ENCODE peak calls at places on chromosomes 12 and 14, in six cellular contexts. One of them, this sample, is unnamed.

GRCh38 chr12:4745249-4745648 is 25.0 kb downstream of the GALNT8 start:
- DNase-seq in sigmoid colon: no peak
- DNase-seq in suprapubic skin: no peak
- DNase-seq in stomach: no peak
- DNase-seq in uterus: no peak
- DNase-seq in HepG2: no peak
- DNase-seq in this sample: no peak

GRCh38 chr12:31737345-31737744 is 8.5 kb upstream of the AMN1 start:
- DNase-seq in HepG2: no peak
- DNase-seq in suprapubic skin: no peak
- DNase-seq in stomach: no peak
- DNase-seq in uterus: no peak
- DNase-seq in sigmoid colon: no peak
- DNase-seq in this sample: no peak

GRCh38 chr14:104967414-104968152 is 10.6 kb downstream of the AHNAK2 start:
- DNase-seq in HepG2: no peak
- DNase-seq in suprapubic skin: no peak
- DNase-seq in uterus: peak; percentile 73
- DNase-seq in sigmoid colon: peak; percentile 86
- DNase-seq in stomach: peak; percentile 64
- DNase-seq in this sample: no peak

GRCh38 chr12:124005736-124006581 is 32.9 kb downstream of the ZNF664 start:
- DNase-seq in stomach: no peak
- DNase-seq in HepG2: peak; percentile 21
- DNase-seq in suprapubic skin: no peak
- DNase-seq in sigmoid colon: no peak
- DNase-seq in uterus: no peak
- DNase-seq in this sample: no peak

GRCh38 chr14:103130017-103130764 is 6.9 kb downstream of the TNFAIP2 start:
- DNase-seq in HepG2: no peak
- DNase-seq in uterus: no peak
- DNase-seq in stomach: no peak
- DNase-seq in suprapubic skin: no peak
- DNase-seq in sigmoid colon: no peak
- DNase-seq in this sample: no peak

GRCh38 chr14:88831285-88831684 is 6.8 kb downstream of the TTC8 start:
- DNase-seq in HepG2: no peak
- DNase-seq in uterus: no peak
- DNase-seq in stomach: no peak
- DNase-seq in suprapubic skin: no peak
- DNase-seq in sigmoid colon: no peak
- DNase-seq in this sample: peak; percentile 35

GRCh38 chr12:27185234-27186045 is 58.6 kb upstream of the STK38L start:
- DNase-seq in HepG2: no peak
- DNase-seq in stomach: no peak
- DNase-seq in sigmoid colon: no peak
- DNase-seq in suprapubic skin: no peak
- DNase-seq in uterus: no peak
- DNase-seq in this sample: no peak

GRCh38 chr12:89183985-89184435 is 168.3 kb downstream of the DUSP6 start:
- DNase-seq in suprapubic skin: peak; percentile 85
- DNase-seq in sigmoid colon: peak; percentile 88
- DNase-seq in HepG2: no peak
- DNase-seq in stomach: no peak
- DNase-seq in uterus: peak; percentile 20
- DNase-seq in this sample: peak; percentile 12

GRCh38 chr14:76715927-76716200 is 45.4 kb upstream of the VASH1 start:
- DNase-seq in uterus: no peak
- DNase-seq in sigmoid colon: no peak
- DNase-seq in stomach: no peak
- DNase-seq in suprapubic skin: no peak
- DNase-seq in HepG2: no peak
- DNase-seq in this sample: no peak

GRCh38 chr12:57477710-57478681 is 1.7 kb downstream of the ARHGAP9 start:
- DNase-seq in suprapubic skin: no peak
- DNase-seq in uterus: no peak
- DNase-seq in HepG2: no peak
- DNase-seq in sigmoid colon: no peak
- DNase-seq in stomach: no peak
- DNase-seq in this sample: peak; percentile 49

GRCh38 chr12:115037830-115038229 is 353.9 kb upstream of the TBX3 start:
- DNase-seq in stomach: no peak
- DNase-seq in suprapubic skin: no peak
- DNase-seq in HepG2: no peak
- DNase-seq in sigmoid colon: no peak
- DNase-seq in uterus: no peak
- DNase-seq in this sample: no peak

GRCh38 chr12:12024958-12025682 is 45.6 kb upstream of the BCL2L14 start:
- DNase-seq in stomach: peak; percentile 71
- DNase-seq in uterus: no peak
- DNase-seq in suprapubic skin: no peak
- DNase-seq in HepG2: no peak
- DNase-seq in sigmoid colon: no peak
- DNase-seq in this sample: no peak

GRCh38 chr12:124861492-124861891 is 2.2 kb downstream of the SCARB1 start:
- DNase-seq in HepG2: no peak
- DNase-seq in suprapubic skin: no peak
- DNase-seq in uterus: peak; percentile 29
- DNase-seq in stomach: no peak
- DNase-seq in sigmoid colon: peak; percentile 80
- DNase-seq in this sample: peak; percentile 94

GRCh38 chr12:76037130-76038105 is 5.8 kb upstream of the PHLDA1 start:
- DNase-seq in suprapubic skin: no peak
- DNase-seq in stomach: no peak
- DNase-seq in HepG2: peak; percentile 77
- DNase-seq in uterus: no peak
- DNase-seq in sigmoid colon: no peak
- DNase-seq in this sample: no peak

GRCh38 chr12:543114-543451 is 83.3 kb downstream of the B4GALNT3 start:
- DNase-seq in uterus: no peak
- DNase-seq in suprapubic skin: no peak
- DNase-seq in HepG2: no peak
- DNase-seq in sigmoid colon: no peak
- DNase-seq in stomach: no peak
- DNase-seq in this sample: no peak

GRCh38 chr12:117441751-117442150 is 80.3 kb upstream of the NOS1 start:
- DNase-seq in suprapubic skin: no peak
- DNase-seq in stomach: no peak
- DNase-seq in uterus: no peak
- DNase-seq in sigmoid colon: peak; percentile 75
- DNase-seq in HepG2: no peak
- DNase-seq in this sample: peak; percentile 71

GRCh38 chr14:101729382-101729781 is 32.1 kb upstream of the PPP2R5C start:
- DNase-seq in suprapubic skin: peak; percentile 34
- DNase-seq in uterus: no peak
- DNase-seq in sigmoid colon: no peak
- DNase-seq in stomach: no peak
- DNase-seq in HepG2: no peak
- DNase-seq in this sample: no peak

GRCh38 chr14:101730626-101731186 is 30.8 kb upstream of the PPP2R5C start:
- DNase-seq in uterus: no peak
- DNase-seq in stomach: no peak
- DNase-seq in HepG2: no peak
- DNase-seq in suprapubic skin: peak; percentile 60
- DNase-seq in sigmoid colon: no peak
- DNase-seq in this sample: no peak

GRCh38 chr14:101732128-101732527 is 29.4 kb upstream of the PPP2R5C start:
- DNase-seq in sigmoid colon: no peak
- DNase-seq in uterus: no peak
- DNase-seq in stomach: no peak
- DNase-seq in HepG2: no peak
- DNase-seq in suprapubic skin: peak; percentile 40
- DNase-seq in this sample: no peak

GRCh38 chr14:101733211-101733610 is 28.3 kb upstream of the PPP2R5C start:
- DNase-seq in suprapubic skin: peak; percentile 57
- DNase-seq in stomach: no peak
- DNase-seq in HepG2: no peak
- DNase-seq in sigmoid colon: no peak
- DNase-seq in uterus: no peak
- DNase-seq in this sample: no peak

DNA sequence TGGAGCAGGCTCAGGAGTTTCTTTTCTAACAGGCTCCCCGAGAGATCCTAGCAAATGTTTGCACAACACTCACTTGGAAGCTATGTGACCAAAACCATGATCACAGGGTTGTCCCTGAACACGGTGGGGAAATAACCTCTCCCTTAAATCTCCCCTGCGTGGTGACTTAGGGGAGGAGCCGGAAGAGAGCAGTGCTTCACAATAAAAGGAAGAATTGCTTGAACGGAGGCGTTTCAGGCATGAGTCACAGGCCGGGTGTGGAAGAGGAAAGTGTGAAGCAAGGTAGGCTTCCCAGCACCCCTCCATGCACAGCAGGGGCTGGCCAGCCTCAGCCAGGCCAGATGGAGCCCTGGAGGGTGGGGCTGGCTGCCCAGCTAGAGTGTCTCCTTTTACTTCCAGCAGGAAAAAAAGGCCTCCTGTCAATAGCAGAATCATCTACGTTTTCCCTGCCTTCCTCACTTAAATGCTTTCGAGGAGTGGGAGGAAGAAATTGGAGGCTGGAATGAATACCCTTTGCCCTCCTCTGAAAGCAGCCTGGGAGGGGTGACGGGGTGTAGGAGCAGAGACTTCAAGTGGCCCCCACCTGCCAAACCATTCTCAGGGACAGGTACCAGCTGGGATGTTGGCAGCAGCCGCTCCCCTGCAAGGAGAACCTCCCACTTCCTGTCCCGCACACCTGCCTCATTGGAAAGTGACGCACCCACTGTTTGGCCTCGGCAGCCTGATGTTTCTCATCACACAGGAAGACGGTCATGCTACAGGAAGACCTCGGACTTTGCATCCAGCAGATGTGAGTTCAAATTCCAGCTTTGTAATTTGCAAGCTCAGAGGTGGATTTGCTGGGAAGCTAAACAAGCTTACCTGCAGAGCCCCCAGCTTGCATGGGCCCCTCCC is 30.1 kb upstream of the PPP2R5C start:
- DNase-seq in HepG2: peak; percentile 90
- DNase-seq in uterus: peak; percentile 40
- DNase-seq in sigmoid colon: peak; percentile 77
- DNase-seq in stomach: peak; percentile 73
- DNase-seq in suprapubic skin: peak; percentile 86
- DNase-seq in this sample: peak; percentile 63
- H3K4me3 ChIP-seq in HepG2: peak overlapping the region; percentile 49
- H3K4me3 ChIP-seq in uterus: no peak overlapping the region
- H3K4me3 ChIP-seq in sigmoid colon: no peak overlapping the region
- H3K4me3 ChIP-seq in stomach: no peak overlapping the region
- H3K4me3 ChIP-seq in suprapubic skin: peak overlapping the region; percentile 5
- H3K4me3 ChIP-seq in this sample: no peak overlapping the region

GRCh38 chr12:46661161-46661845 is 164.5 kb downstream of the SLC38A4 start:
- DNase-seq in uterus: no peak
- DNase-seq in sigmoid colon: no peak
- DNase-seq in HepG2: peak; percentile 77
- DNase-seq in stomach: no peak
- DNase-seq in suprapubic skin: no peak
- DNase-seq in this sample: peak; percentile 32
- H3K27ac ChIP-seq in uterus: peak overlapping the region; percentile 80
- H3K27ac ChIP-seq in sigmoid colon: peak overlapping the region; percentile 73
- H3K27ac ChIP-seq in HepG2: peak overlapping the region; percentile 5
- H3K27ac ChIP-seq in stomach: peak overlapping the region; percentile 16
- H3K27ac ChIP-seq in suprapubic skin: peak overlapping the region; percentile 71
- H3K27ac ChIP-seq in this sample: no peak overlapping the region

DNA sequence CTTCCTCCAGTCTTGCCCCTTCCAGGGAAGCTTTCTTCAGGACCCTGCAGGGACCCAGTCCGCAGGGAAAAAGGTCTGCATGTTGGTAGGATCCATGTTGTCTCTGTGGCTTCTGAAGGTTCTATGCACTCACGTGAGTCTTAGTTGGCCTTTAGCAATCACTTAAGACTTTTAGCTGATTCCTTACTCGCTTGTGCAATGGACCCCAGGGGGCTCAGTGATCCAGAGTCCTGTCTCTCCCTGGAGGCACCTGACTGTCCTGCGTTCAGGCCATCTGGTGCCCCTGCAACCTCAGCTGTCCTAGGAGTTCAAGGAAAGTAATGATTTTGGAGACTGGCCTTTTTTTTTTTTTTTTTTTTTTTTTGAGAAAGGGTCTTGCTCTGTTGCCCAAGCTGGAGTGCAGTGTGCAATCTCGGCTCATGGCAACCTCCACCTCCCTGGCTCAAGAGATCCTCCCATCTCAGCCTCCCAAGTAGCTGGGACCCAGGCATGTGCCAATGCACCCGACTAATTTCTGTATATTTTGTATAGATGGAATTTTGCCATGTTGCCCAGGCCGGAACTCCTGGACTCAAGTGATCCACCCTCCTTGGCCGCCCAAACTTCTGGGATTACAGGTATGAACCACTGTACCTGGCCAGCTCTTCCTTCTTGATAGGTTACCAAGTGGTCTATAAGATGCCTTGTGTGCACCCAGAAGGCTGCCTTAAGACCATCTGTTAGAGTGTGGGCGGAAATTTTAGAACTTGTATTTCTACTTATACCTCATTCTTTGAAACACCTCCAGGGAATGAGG is 4.6 kb downstream of the IFI27L2 start:
- DNase-seq in suprapubic skin: no peak
- DNase-seq in uterus: no peak
- DNase-seq in sigmoid colon: peak; percentile 43
- DNase-seq in HepG2: no peak
- DNase-seq in stomach: peak; percentile 21
- DNase-seq in this sample: no peak
- TF ChIP-seq POLR2A in suprapubic skin: no peak
- TF ChIP-seq POLR2A in uterus: no peak
- TF ChIP-seq POLR2A in sigmoid colon: no peak
- TF ChIP-seq POLR2A in HepG2: no peak
- TF ChIP-seq POLR2A in stomach: no peak
- TF ChIP-seq POLR2A in this sample: no peak

GRCh38 chr12:119685375-119685774 is 17.4 kb downstream of the PRKAB1 start:
- DNase-seq in suprapubic skin: no peak
- DNase-seq in uterus: no peak
- DNase-seq in sigmoid colon: no peak
- DNase-seq in stomach: no peak
- DNase-seq in HepG2: no peak
- DNase-seq in this sample: no peak
- H3K4me3 ChIP-seq in suprapubic skin: no peak overlapping the region
- H3K4me3 ChIP-seq in uterus: no peak overlapping the region
- H3K4me3 ChIP-seq in sigmoid colon: no peak overlapping the region
- H3K4me3 ChIP-seq in stomach: no peak overlapping the region
- H3K4me3 ChIP-seq in HepG2: no peak overlapping the region
- H3K4me3 ChIP-seq in this sample: no peak overlapping the region

DNA sequence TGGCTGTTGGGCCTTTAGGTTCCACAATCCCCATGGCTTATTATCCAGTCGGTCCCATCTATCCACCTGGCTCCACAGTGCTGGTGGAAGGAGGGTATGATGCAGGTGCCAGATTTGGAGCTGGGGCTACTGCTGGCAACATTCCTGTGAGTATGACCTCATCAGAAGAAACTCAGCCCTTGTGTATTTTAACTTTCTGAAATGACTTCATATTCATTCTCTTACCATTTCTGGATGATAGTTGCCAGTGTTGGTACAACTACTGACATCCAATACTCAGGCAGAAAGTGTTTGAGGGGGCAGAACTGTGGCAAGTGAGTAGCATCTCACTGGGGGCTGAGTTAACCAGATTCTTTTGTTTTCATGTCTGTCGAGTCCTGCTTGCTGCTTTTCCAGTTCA is 2.3 kb downstream of the DAZAP2 start:
- DNase-seq in HepG2: no peak
- DNase-seq in suprapubic skin: peak; percentile 40
- DNase-seq in sigmoid colon: no peak
- DNase-seq in stomach: no peak
- DNase-seq in uterus: no peak
- DNase-seq in this sample: no peak
- H3K27ac ChIP-seq in HepG2: no peak overlapping the region
- H3K27ac ChIP-seq in suprapubic skin: no peak overlapping the region
- H3K27ac ChIP-seq in sigmoid colon: no peak overlapping the region
- H3K27ac ChIP-seq in stomach: peak overlapping the region; percentile 99
- H3K27ac ChIP-seq in uterus: no peak overlapping the region
- H3K27ac ChIP-seq in this sample: peak overlapping the region; percentile 59

GRCh38 chr12:91339106-91339505 is 156.5 kb upstream of the DCN start:
- DNase-seq in stomach: no peak
- DNase-seq in sigmoid colon: no peak
- DNase-seq in suprapubic skin: no peak
- DNase-seq in uterus: no peak
- DNase-seq in HepG2: no peak
- DNase-seq in this sample: no peak
- TF ChIP-seq POLR2A in stomach: no peak
- TF ChIP-seq POLR2A in sigmoid colon: no peak
- TF ChIP-seq POLR2A in suprapubic skin: no peak
- TF ChIP-seq POLR2A in uterus: no peak
- TF ChIP-seq POLR2A in HepG2: no peak
- TF ChIP-seq POLR2A in this sample: no peak

This sample was measured in adrenal gland.